ENCODE peak calls at places on chromosomes 11 and 22, in seven cellular contexts. One of them, this sample, is unnamed.

GRCh38 chr22:27420186-27420816 is 381.3 kb downstream of the MN1 start:
- DNase-seq in GM20000: no peak
- DNase-seq in right lobe of liver: no peak
- DNase-seq in stomach: no peak
- DNase-seq in RWPE1: no peak
- DNase-seq in fibroblast of the aortic adventitia: peak
- DNase-seq in adrenal gland: no peak
- DNase-seq in this sample: no peak

GRCh38 chr22:44164031-44164430 is 16.7 kb upstream of the PARVG start:
- DNase-seq in GM20000: no peak
- DNase-seq in right lobe of liver: no peak
- DNase-seq in stomach: no peak
- DNase-seq in RWPE1: no peak
- DNase-seq in fibroblast of the aortic adventitia: no peak
- DNase-seq in adrenal gland: no peak
- DNase-seq in this sample: no peak

GRCh38 chr22:36026741-36027140 is 1.9 kb downstream of the RBFOX2 start:
- DNase-seq in GM20000: peak
- DNase-seq in right lobe of liver: no peak
- DNase-seq in stomach: no peak
- DNase-seq in RWPE1: no peak
- DNase-seq in fibroblast of the aortic adventitia: peak
- DNase-seq in adrenal gland: no peak
- DNase-seq in this sample: no peak

GRCh38 chr11:35088676-35089075 is 50.3 kb upstream of the CD44 start:
- DNase-seq in GM20000: no peak
- DNase-seq in right lobe of liver: no peak
- DNase-seq in stomach: no peak
- DNase-seq in RWPE1: peak
- DNase-seq in fibroblast of the aortic adventitia: peak
- DNase-seq in adrenal gland: no peak
- DNase-seq in this sample: no peak

GRCh38 chr11:19244621-19245020 is 3.9 kb upstream of the E2F8 start:
- DNase-seq in GM20000: no peak
- DNase-seq in right lobe of liver: no peak
- DNase-seq in stomach: no peak
- DNase-seq in RWPE1: peak
- DNase-seq in fibroblast of the aortic adventitia: no peak
- DNase-seq in adrenal gland: no peak
- DNase-seq in this sample: no peak

GRCh38 chr22:37146507-37147180 is 3.1 kb downstream of the IL2RB start:
- DNase-seq in GM20000: no peak
- DNase-seq in right lobe of liver: no peak
- DNase-seq in stomach: no peak
- DNase-seq in RWPE1: no peak
- DNase-seq in fibroblast of the aortic adventitia: no peak
- DNase-seq in adrenal gland: no peak
- DNase-seq in this sample: no peak

GRCh38 chr11:17498475-17498874 is 21.8 kb upstream of the ABCC8 start:
- DNase-seq in GM20000: no peak
- DNase-seq in right lobe of liver: no peak
- DNase-seq in stomach: no peak
- DNase-seq in RWPE1: no peak
- DNase-seq in fibroblast of the aortic adventitia: no peak
- DNase-seq in adrenal gland: no peak
- DNase-seq in this sample: no peak

GRCh38 chr11:37557990-37558389 is 960.0 kb upstream of the RAG2 start:
- DNase-seq in GM20000: no peak
- DNase-seq in right lobe of liver: no peak
- DNase-seq in stomach: no peak
- DNase-seq in RWPE1: no peak
- DNase-seq in fibroblast of the aortic adventitia: no peak
- DNase-seq in adrenal gland: peak
- DNase-seq in this sample: no peak

GRCh38 chr22:22241554-22241898 is 3.1 kb upstream of the VPREB1 start:
- DNase-seq in GM20000: peak
- DNase-seq in right lobe of liver: no peak
- DNase-seq in stomach: no peak
- DNase-seq in RWPE1: no peak
- DNase-seq in fibroblast of the aortic adventitia: no peak
- DNase-seq in adrenal gland: no peak
- DNase-seq in this sample: no peak

GRCh38 chr22:23085785-23086184 is 15.5 kb downstream of the GNAZ start:
- DNase-seq in GM20000: no peak
- DNase-seq in right lobe of liver: no peak
- DNase-seq in stomach: no peak
- DNase-seq in RWPE1: no peak
- DNase-seq in fibroblast of the aortic adventitia: no peak
- DNase-seq in adrenal gland: no peak
- DNase-seq in this sample: no peak

GRCh38 chr22:22432479-22432878 is 76.1 kb downstream of the ZNF280B start:
- DNase-seq in GM20000: no peak
- DNase-seq in right lobe of liver: no peak
- DNase-seq in stomach: no peak
- DNase-seq in RWPE1: no peak
- DNase-seq in fibroblast of the aortic adventitia: no peak
- DNase-seq in adrenal gland: no peak
- DNase-seq in this sample: no peak

GRCh38 chr11:76236092-76237026 is 30.1 kb upstream of the WNT11 start:
- DNase-seq in GM20000: peak
- DNase-seq in right lobe of liver: no peak
- DNase-seq in stomach: peak
- DNase-seq in RWPE1: peak
- DNase-seq in fibroblast of the aortic adventitia: peak
- DNase-seq in adrenal gland: peak
- DNase-seq in this sample: peak

GRCh38 chr11:122584670-122585069 is 70.9 kb upstream of the UBASH3B start:
- DNase-seq in GM20000: no peak
- DNase-seq in right lobe of liver: no peak
- DNase-seq in stomach: no peak
- DNase-seq in RWPE1: no peak
- DNase-seq in fibroblast of the aortic adventitia: no peak
- DNase-seq in adrenal gland: no peak
- DNase-seq in this sample: no peak

GRCh38 chr22:39646614-39647210 is 76.2 kb downstream of the CACNA1I start:
- DNase-seq in GM20000: no peak
- DNase-seq in right lobe of liver: no peak
- DNase-seq in stomach: no peak
- DNase-seq in RWPE1: no peak
- DNase-seq in fibroblast of the aortic adventitia: no peak
- DNase-seq in adrenal gland: no peak
- DNase-seq in this sample: no peak

GRCh38 chr11:10456519-10456918 is 1.5 kb downstream of the AMPD3 start:
- DNase-seq in GM20000: no peak
- DNase-seq in right lobe of liver: no peak
- DNase-seq in stomach: no peak
- DNase-seq in RWPE1: no peak
- DNase-seq in fibroblast of the aortic adventitia: peak
- DNase-seq in adrenal gland: no peak
- DNase-seq in this sample: no peak

GRCh38 chr22:49883294-49883640 is 29.6 kb downstream of the ZBED4 start:
- DNase-seq in GM20000: no peak
- DNase-seq in right lobe of liver: no peak
- DNase-seq in stomach: no peak
- DNase-seq in RWPE1: no peak
- DNase-seq in fibroblast of the aortic adventitia: peak
- DNase-seq in adrenal gland: no peak
- DNase-seq in this sample: no peak

GRCh38 chr11:1733716-1734351 is 16.6 kb downstream of the IFITM10 start:
- DNase-seq in GM20000: no peak
- DNase-seq in right lobe of liver: peak
- DNase-seq in stomach: no peak
- DNase-seq in RWPE1: no peak
- DNase-seq in fibroblast of the aortic adventitia: no peak
- DNase-seq in adrenal gland: no peak
- DNase-seq in this sample: no peak

GRCh38 chr22:29346659-29347058 is 31.2 kb upstream of the RASL10A start:
- DNase-seq in GM20000: no peak
- DNase-seq in right lobe of liver: peak
- DNase-seq in stomach: peak
- DNase-seq in RWPE1: no peak
- DNase-seq in fibroblast of the aortic adventitia: no peak
- DNase-seq in adrenal gland: no peak
- DNase-seq in this sample: no peak

DNA sequence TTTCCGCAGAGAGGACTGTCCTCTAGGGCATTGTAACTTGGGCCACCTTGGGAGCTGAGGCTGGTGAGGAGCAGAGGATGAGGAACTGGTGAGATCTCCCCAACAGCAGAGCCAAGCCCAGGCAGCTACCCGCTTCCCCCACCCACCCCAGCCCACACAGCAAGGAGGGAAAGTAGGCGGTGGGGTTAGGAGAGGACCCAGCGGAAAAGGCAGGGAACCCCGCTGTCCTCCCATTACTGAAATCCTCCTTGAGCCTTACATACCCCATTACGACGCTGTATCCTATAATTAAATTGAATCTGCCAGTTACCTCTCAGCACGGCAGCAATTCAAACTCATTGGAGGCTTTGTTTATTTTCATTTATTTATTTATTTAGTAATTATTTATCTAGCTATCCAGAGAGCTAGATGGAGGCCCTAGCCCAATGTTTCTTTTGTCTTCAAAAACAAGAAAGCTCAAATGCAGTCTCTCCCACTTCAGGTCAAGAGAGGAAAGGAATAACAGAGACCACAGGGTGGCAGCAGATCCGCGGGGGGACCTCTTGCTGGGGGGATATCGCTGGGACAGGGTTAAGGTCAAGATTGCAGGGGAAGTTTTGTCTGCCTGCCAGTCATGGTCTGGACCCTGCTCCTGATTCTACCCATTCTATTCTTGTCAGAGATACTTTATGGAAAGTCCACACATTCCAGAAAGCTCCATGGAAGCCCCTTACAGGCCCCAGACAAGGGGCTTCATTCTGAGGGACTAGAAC is 218.0 kb downstream of the ST3GAL4 start:
- DNase-seq in GM20000: no peak
- DNase-seq in right lobe of liver: no peak
- DNase-seq in stomach: no peak
- DNase-seq in RWPE1: no peak
- DNase-seq in fibroblast of the aortic adventitia: no peak
- DNase-seq in adrenal gland: no peak
- DNase-seq in this sample: no peak
- TF ChIP-seq CTCF in GM20000: no peak
- TF ChIP-seq CTCF in right lobe of liver: no peak
- TF ChIP-seq CTCF in stomach: no peak
- TF ChIP-seq CTCF in RWPE1: no peak
- TF ChIP-seq CTCF in fibroblast of the aortic adventitia: no peak
- TF ChIP-seq CTCF in adrenal gland: no peak
- TF ChIP-seq CTCF in this sample: no peak

DNA sequence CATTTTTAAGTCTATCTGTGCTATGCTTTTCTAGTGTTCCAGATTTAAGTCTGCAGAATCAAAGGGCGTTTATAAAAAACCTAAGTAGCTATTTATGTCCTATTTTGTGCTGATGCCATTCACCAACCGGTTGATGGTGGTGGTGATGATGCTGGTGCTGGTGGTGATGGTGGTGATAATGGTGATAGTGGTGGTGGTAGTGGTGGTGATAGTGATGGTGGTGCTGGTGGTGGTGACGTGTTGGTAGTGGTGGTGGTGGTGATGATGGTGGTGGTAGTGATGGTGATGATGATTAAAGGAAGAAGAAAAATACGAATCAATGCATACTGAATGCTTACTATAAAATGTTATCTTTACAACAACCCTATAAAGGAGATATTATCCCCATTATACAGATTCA is 178.2 kb downstream of the OPCML start:
- DNase-seq in GM20000: no peak
- DNase-seq in right lobe of liver: no peak
- DNase-seq in stomach: no peak
- DNase-seq in RWPE1: no peak
- DNase-seq in fibroblast of the aortic adventitia: no peak
- DNase-seq in adrenal gland: no peak
- DNase-seq in this sample: no peak
- TF ChIP-seq CTCF in GM20000: no peak
- TF ChIP-seq CTCF in right lobe of liver: no peak
- TF ChIP-seq CTCF in stomach: no peak
- TF ChIP-seq CTCF in RWPE1: no peak
- TF ChIP-seq CTCF in fibroblast of the aortic adventitia: no peak
- TF ChIP-seq CTCF in adrenal gland: no peak
- TF ChIP-seq CTCF in this sample: no peak

DNA sequence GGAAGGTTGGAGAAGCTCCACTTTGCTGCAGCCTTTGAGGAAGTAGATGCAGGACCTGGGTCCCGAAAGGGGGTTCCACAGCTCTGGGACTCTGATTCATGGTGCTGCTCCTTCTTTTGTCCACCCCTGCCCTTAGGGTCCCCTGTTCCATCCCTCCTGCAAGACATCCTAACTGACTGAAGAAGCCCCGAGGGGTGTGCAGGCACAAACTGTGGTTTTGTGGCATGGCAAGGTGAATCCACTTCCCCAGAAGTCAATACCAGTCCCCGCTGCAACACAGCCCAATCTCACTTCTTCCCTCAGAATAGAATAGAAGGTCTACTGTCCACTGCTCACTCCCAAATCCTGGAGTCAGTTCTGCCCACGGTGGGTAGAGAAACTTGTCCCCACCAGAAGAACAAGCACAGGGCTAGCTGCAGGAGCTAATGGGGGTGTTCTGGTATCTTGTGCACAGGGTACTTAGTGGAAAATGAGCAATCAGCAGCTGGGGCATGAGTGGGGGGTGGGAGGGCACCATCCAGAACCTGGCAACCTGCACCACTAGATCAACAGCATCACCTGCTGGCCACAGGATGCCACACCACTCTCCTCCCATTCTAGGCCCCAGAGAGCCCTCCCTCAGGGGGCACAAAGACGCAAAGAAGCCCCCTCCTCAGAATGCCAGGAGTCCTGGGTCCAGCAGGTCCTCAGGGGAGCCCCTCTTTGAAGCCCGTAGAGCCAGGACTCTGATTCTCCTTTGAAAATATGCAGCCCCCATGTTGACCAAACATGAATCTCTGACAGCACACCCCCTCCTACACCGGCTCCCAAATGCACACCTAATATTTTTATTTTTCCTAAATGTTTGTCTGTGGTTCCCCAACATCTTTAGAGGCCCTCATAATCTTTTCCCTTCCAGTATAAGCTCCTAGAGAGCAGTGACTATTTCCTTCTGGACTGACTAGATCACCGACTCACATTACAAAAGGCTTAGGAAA is 14.1 kb downstream of the SPATA19 start:
- DNase-seq in GM20000: no peak
- DNase-seq in right lobe of liver: no peak
- DNase-seq in stomach: no peak
- DNase-seq in RWPE1: no peak
- DNase-seq in fibroblast of the aortic adventitia: no peak
- DNase-seq in adrenal gland: no peak
- DNase-seq in this sample: no peak
- TF ChIP-seq CTCF in GM20000: no peak
- TF ChIP-seq CTCF in right lobe of liver: peak
- TF ChIP-seq CTCF in stomach: no peak
- TF ChIP-seq CTCF in RWPE1: no peak
- TF ChIP-seq CTCF in fibroblast of the aortic adventitia: no peak
- TF ChIP-seq CTCF in adrenal gland: no peak
- TF ChIP-seq CTCF in this sample: no peak

DNA sequence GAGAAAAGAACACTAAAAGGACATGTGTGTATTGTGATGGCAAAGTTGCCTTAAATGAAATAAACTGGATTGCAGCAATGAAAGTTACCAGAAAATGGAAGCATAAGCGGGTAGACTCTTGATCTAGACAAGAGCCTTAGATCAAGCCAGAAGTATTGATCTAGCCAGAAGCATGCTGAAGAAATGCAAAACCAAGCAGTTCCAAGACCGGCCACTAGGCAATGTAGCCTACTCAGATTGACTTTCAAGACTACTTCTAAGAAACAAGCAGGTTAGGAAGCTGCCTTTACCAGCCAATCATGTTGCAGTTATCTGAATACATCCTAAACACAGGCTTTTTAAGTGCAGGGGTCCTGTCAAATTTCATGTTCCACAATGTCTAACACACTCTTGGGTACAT is 54.6 kb downstream of the KCNA4 start:
- DNase-seq in GM20000: no peak
- DNase-seq in right lobe of liver: no peak
- DNase-seq in stomach: no peak
- DNase-seq in RWPE1: no peak
- DNase-seq in fibroblast of the aortic adventitia: no peak
- DNase-seq in adrenal gland: no peak
- DNase-seq in this sample: no peak
- TF ChIP-seq CTCF in GM20000: no peak
- TF ChIP-seq CTCF in right lobe of liver: no peak
- TF ChIP-seq CTCF in stomach: peak
- TF ChIP-seq CTCF in RWPE1: no peak
- TF ChIP-seq CTCF in fibroblast of the aortic adventitia: peak
- TF ChIP-seq CTCF in adrenal gland: no peak
- TF ChIP-seq CTCF in this sample: peak

This sample was measured in mesothelial cell of epicardium.